ENCODE peak calls at places on chromosomes 11 and 22, in ten cellular contexts. T is M059J; Y is HTR-8/SVneo; R is substantia nigra; J is tibial nerve; Z is pons; H is stimulated activated effector memory CD8-positive, alpha-beta T cell treated with anti-CD3 and anti-CD28 coated beads, Interleukin-12 subunit alpha, Interleukin-12 subunit beta, amount 100 ng/mL, for 72 hours; M is esophagus squamous epithelium; I is activated T-helper 1 cell treated with anti-CD3 and anti-CD28 coated beads, Interleukin-12 subunit alpha, Interleukin-12 subunit beta, Interleukin-2, Interleukin-4 antibody, amounts not matched to agents 30 ng/mL and 10 ng/mL and 1 ng/mL, durations not matched to agents 14 hours and 24 hours and 36 hours; K is H54. C is an unnamed sample.

GRCh38 chr22:24232124-24232523 is 12.8 kb downstream of the GGT5 start:
- DNase-seq in Z (no peak), Y (no peak), R (no peak), K (no peak), I (no peak), J (no peak), M (no peak), T (no peak), H (no peak), C (no peak)

GRCh38 chr11:1650034-1650917 is 20.7 kb downstream of the KRTAP5-5 start:
- DNase-seq in Z (no peak), M (no peak), K (no peak), I (no peak), J (no peak), T (no peak), Y (no peak), R (no peak), H (no peak), C (no peak)

GRCh38 chr11:112881461-112881860 is 79.8 kb upstream of the NCAM1 start:
- DNase-seq in I (no peak), R (peak; percentile 89), T (peak; percentile 59), H (no peak), Y (peak; percentile 58), Z (peak; percentile 97), M (peak; percentile 2), K (peak; percentile 56), J (no peak), C (no peak)

GRCh38 chr11:77966338-77966737 is 28.1 kb downstream of the INTS4 start:
- DNase-seq in J (no peak), R (no peak), H (no peak), K (no peak), T (no peak), Y (no peak), Z (peak; percentile 40), I (no peak), M (no peak), C (no peak)

GRCh38 chr11:130819561-130819960 is 96.7 kb downstream of the SNX19 start:
- DNase-seq in T (no peak), R (no peak), Z (no peak), I (no peak), Y (no peak), H (no peak), J (no peak), K (no peak), M (no peak), C (no peak)

GRCh38 chr11:75035911-75036536 is 47.3 kb downstream of the NEU3 start:
- DNase-seq in M (no peak), H (peak; percentile 45), Z (no peak), J (no peak), R (no peak), T (peak; percentile 95), I (no peak), K (no peak), Y (no peak), C (no peak)

GRCh38 chr11:100232006-100232405 is 455.1 kb upstream of the ARHGAP42 start:
- DNase-seq in K (no peak), H (no peak), R (no peak), M (no peak), I (no peak), T (no peak), Z (no peak), Y (no peak), J (no peak), C (no peak)

GRCh38 chr11:61293869-61294716 is 1.0 kb downstream of the VWCE start:
- DNase-seq in M (no peak), R (peak; percentile 21), Y (peak; percentile 57), Z (no peak), T (peak; percentile 54), K (peak; percentile 49), H (peak; percentile 65), J (peak; percentile 28), I (no peak), C (no peak)

GRCh38 chr11:110251837-110252236 is 44.6 kb downstream of the RDX start:
- DNase-seq in Z (peak; percentile 22), K (no peak), Y (peak; percentile 20), I (no peak), J (no peak), T (peak; percentile 95), M (no peak), R (no peak), H (no peak), C (no peak)

GRCh38 chr11:66743271-66743968 is 14.4 kb upstream of the SPTBN2 start:
- DNase-seq in Z (no peak), R (no peak), I (no peak), M (no peak), H (no peak), Y (no peak), T (no peak), J (no peak), K (no peak), C (no peak)

GRCh38 chr11:69013009-69013951 is at the start of gene MRGPRF:
- DNase-seq in H (no peak), I (no peak), T (peak; percentile 24), K (no peak), M (no peak), J (peak; percentile 92), Z (no peak), R (no peak), Y (no peak), C (no peak)

GRCh38 chr11:13259374-13259773 is 18.2 kb upstream of the BMAL1 start:
- DNase-seq in I (no peak), H (no peak), M (no peak), Z (no peak), Y (no peak), J (no peak), K (no peak), R (no peak), T (no peak), C (no peak)

GRCh38 chr11:73270089-73270854 is 1.9 kb upstream of the P2RY6 start:
- DNase-seq in Z (no peak), H (no peak), Y (no peak), R (no peak), I (no peak), J (no peak), M (no peak), T (no peak), K (no peak), C (no peak)

GRCh38 chr11:83033972-83034672 is 37.6 kb downstream of the RAB30 start:
- DNase-seq in I (no peak), K (peak; percentile 28), Z (peak; percentile 71), R (peak; percentile 46), T (peak; percentile 79), H (no peak), J (peak; percentile 31), Y (no peak), M (no peak), C (no peak)

GRCh38 chr22:27791494-27792241 is 9.9 kb downstream of the MN1 start:
- DNase-seq in J (no peak), I (no peak), H (no peak), T (no peak), Y (no peak), Z (no peak), M (no peak), R (no peak), K (no peak), C (no peak)